ENCODE peak calls at places on chromosome 3, in nine cellular contexts. One of them, this sample, is unnamed.

GRCh38 chr3:127177226-127177625 is 15.7 kb upstream of the PRR23E start:
- DNase-seq in ovary: no peak
- DNase-seq in posterior cingulate gyrus: no peak
- DNase-seq in foreskin fibroblast: no peak
- DNase-seq in activated T-cell treated with anti-CD3 and anti-CD28 coated beads for 1 hour: no peak
- DNase-seq in HCT116: no peak
- DNase-seq in GM04503: no peak
- DNase-seq in effector CD4-positive, alpha-beta T cell: no peak
- DNase-seq in EL: no peak
- DNase-seq in this sample: no peak

GRCh38 chr3:132625613-132626012 is 28.5 kb downstream of the ACKR4 start:
- DNase-seq in ovary: no peak
- DNase-seq in posterior cingulate gyrus: no peak
- DNase-seq in foreskin fibroblast: no peak
- DNase-seq in activated T-cell treated with anti-CD3 and anti-CD28 coated beads for 1 hour: no peak
- DNase-seq in HCT116: no peak
- DNase-seq in GM04503: no peak
- DNase-seq in effector CD4-positive, alpha-beta T cell: no peak
- DNase-seq in EL: no peak
- DNase-seq in this sample: no peak

GRCh38 chr3:50674349-50675178 is at the start of gene DOCK3:
- DNase-seq in ovary: peak
- DNase-seq in posterior cingulate gyrus: peak
- DNase-seq in foreskin fibroblast: peak
- DNase-seq in activated T-cell treated with anti-CD3 and anti-CD28 coated beads for 1 hour: peak
- DNase-seq in HCT116: no peak
- DNase-seq in GM04503: no peak
- DNase-seq in effector CD4-positive, alpha-beta T cell: peak
- DNase-seq in EL: peak
- DNase-seq in this sample: peak

GRCh38 chr3:138348950-138349739 is 766 bp downstream of the MRAS start:
- DNase-seq in ovary: peak
- DNase-seq in posterior cingulate gyrus: no peak
- DNase-seq in foreskin fibroblast: peak
- DNase-seq in activated T-cell treated with anti-CD3 and anti-CD28 coated beads for 1 hour: no peak
- DNase-seq in HCT116: no peak
- DNase-seq in GM04503: no peak
- DNase-seq in effector CD4-positive, alpha-beta T cell: no peak
- DNase-seq in EL: peak
- DNase-seq in this sample: no peak

GRCh38 chr3:126527006-126527405 is 3.1 kb downstream of the CHST13 start:
- DNase-seq in ovary: no peak
- DNase-seq in posterior cingulate gyrus: no peak
- DNase-seq in foreskin fibroblast: no peak
- DNase-seq in activated T-cell treated with anti-CD3 and anti-CD28 coated beads for 1 hour: no peak
- DNase-seq in HCT116: no peak
- DNase-seq in GM04503: no peak
- DNase-seq in effector CD4-positive, alpha-beta T cell: no peak
- DNase-seq in EL: no peak
- DNase-seq in this sample: peak

GRCh38 chr3:125144653-125145314 is 67.8 kb downstream of the SLC12A8 start:
- DNase-seq in ovary: no peak
- DNase-seq in posterior cingulate gyrus: no peak
- DNase-seq in foreskin fibroblast: no peak
- DNase-seq in activated T-cell treated with anti-CD3 and anti-CD28 coated beads for 1 hour: no peak
- DNase-seq in HCT116: no peak
- DNase-seq in GM04503: no peak
- DNase-seq in effector CD4-positive, alpha-beta T cell: no peak
- DNase-seq in EL: no peak
- DNase-seq in this sample: no peak

GRCh38 chr3:119796785-119797184 is 14.9 kb downstream of the NR1I2 start:
- DNase-seq in ovary: no peak
- DNase-seq in posterior cingulate gyrus: no peak
- DNase-seq in foreskin fibroblast: no peak
- DNase-seq in activated T-cell treated with anti-CD3 and anti-CD28 coated beads for 1 hour: no peak
- DNase-seq in HCT116: no peak
- DNase-seq in GM04503: no peak
- DNase-seq in effector CD4-positive, alpha-beta T cell: no peak
- DNase-seq in EL: no peak
- DNase-seq in this sample: no peak

GRCh38 chr3:88131695-88132094 is 18.1 kb upstream of the C3orf38 start:
- DNase-seq in ovary: no peak
- DNase-seq in posterior cingulate gyrus: no peak
- DNase-seq in foreskin fibroblast: no peak
- DNase-seq in activated T-cell treated with anti-CD3 and anti-CD28 coated beads for 1 hour: no peak
- DNase-seq in HCT116: no peak
- DNase-seq in GM04503: no peak
- DNase-seq in effector CD4-positive, alpha-beta T cell: no peak
- DNase-seq in EL: no peak
- DNase-seq in this sample: no peak

GRCh38 chr3:197912770-197913476 is 37.1 kb upstream of the RPL35A start:
- DNase-seq in ovary: peak
- DNase-seq in posterior cingulate gyrus: peak
- DNase-seq in foreskin fibroblast: no peak
- DNase-seq in activated T-cell treated with anti-CD3 and anti-CD28 coated beads for 1 hour: no peak
- DNase-seq in HCT116: no peak
- DNase-seq in GM04503: no peak
- DNase-seq in effector CD4-positive, alpha-beta T cell: no peak
- DNase-seq in EL: no peak
- DNase-seq in this sample: no peak

This sample was measured in right lobe of liver.